ENCODE peak calls at places on chromosomes 16 and 17, in four cellular contexts. W, H, J and K are unnamed samples.

GRCh38 chr17:77287432-77288068 is 146.8 kb downstream of the SEC14L1 start:
- DNase-seq in W (no peak), J (peak), H (no peak), K (no peak)

GRCh38 chr17:29572691-29573557 is 4.4 kb downstream of the TP53I13 start:
- DNase-seq in H (peak), W (peak), J (no peak), K (peak)

GRCh38 chr16:84138824-84139627 is 6.0 kb downstream of the HSDL1 start:
- DNase-seq in J (peak), H (no peak), W (no peak), K (no peak)

GRCh38 chr16:31476305-31477219 is 4.6 kb downstream of the TGFB1I1 start:
- DNase-seq in W (peak), J (peak), H (peak), K (peak)

GRCh38 chr17:68019336-68019674 is 16.2 kb upstream of the KPNA2 start:
- DNase-seq in W (no peak), J (no peak), H (no peak), K (no peak)

GRCh38 chr16:81693047-81693446 is 86.0 kb upstream of the PLCG2 start:
- DNase-seq in J (no peak), W (no peak), H (no peak), K (no peak)

GRCh38 chr17:65750678-65751077 is 189.2 kb upstream of the AXIN2 start:
- DNase-seq in W (no peak), J (no peak), H (no peak), K (no peak)

GRCh38 chr16:21023509-21024202 is 123.1 kb downstream of the LYRM1 start:
- DNase-seq in J (peak), W (no peak), H (no peak), K (no peak)

GRCh38 chr16:745739-746138 is 4.9 kb upstream of the CIAO3 start:
- DNase-seq in W (no peak), H (no peak), J (peak), K (no peak)

GRCh38 chr16:74759564-74759963 is 15.1 kb downstream of the FA2H start:
- DNase-seq in H (no peak), W (no peak), J (no peak), K (no peak)

GRCh38 chr16:74608944-74609343 is 2.0 kb upstream of the GLG1 start:
- DNase-seq in H (peak), W (no peak), J (peak), K (no peak)

GRCh38 chr16:11315499-11315898 is 29.8 kb upstream of the RMI2 start:
- DNase-seq in J (peak), W (peak), H (no peak), K (no peak)

GRCh38 chr17:81035389-81036127 is 607 bp downstream of the BAIAP2 start:
- DNase-seq in W (no peak), J (no peak), H (no peak), K (no peak)

GRCh38 chr17:14138649-14139048 is 69.3 kb downstream of the COX10 start:
- DNase-seq in H (no peak), J (peak), W (no peak), K (no peak)

GRCh38 chr17:67374329-67375053 is 2.6 kb upstream of the PITPNC1 start:
- DNase-seq in J (peak), W (peak), H (peak), K (peak)

GRCh38 chr16:89143911-89144675 is 27.5 kb upstream of the CDH15 start:
- DNase-seq in W (peak), H (no peak), J (no peak), K (no peak)

GRCh38 chr16:1310832-1311200 is 1.4 kb downstream of the UBE2I start:
- DNase-seq in J (no peak), W (no peak), H (no peak), K (no peak)

GRCh38 chr17:20300399-20301037 is 166.8 kb downstream of the LGALS9B start:
- DNase-seq in W (no peak), H (no peak), J (no peak), K (no peak)

GRCh38 chr16:3737181-3737580 is 19.9 kb upstream of the TRAP1 start:
- DNase-seq in W (no peak), J (no peak), H (no peak), K (no peak)

GRCh38 chr16:76532188-76532973 is 255.2 kb downstream of the CNTNAP4 start:
- DNase-seq in W (no peak), J (peak), H (no peak), K (no peak)

GRCh38 chr17:76922084-76922483 is 53.9 kb downstream of the MGAT5B start:
- DNase-seq in W (no peak), H (no peak), J (no peak), K (no peak)

GRCh38 chr17:4177732-4178131 is 34.7 kb downstream of the CYB5D2 start:
- DNase-seq in H (no peak), W (no peak), J (no peak), K (no peak)

GRCh38 chr17:67093348-67093747 is 49.0 kb downstream of the CACNG1 start:
- DNase-seq in W (no peak), J (no peak), H (no peak), K (no peak)

GRCh38 chr16:84234656-84235285 is 5.0 kb downstream of the KCNG4 start:
- DNase-seq in J (no peak), H (no peak), W (no peak), K (no peak)

GRCh38 chr16:27556471-27556870 is 6.5 kb downstream of the KATNIP start:
- DNase-seq in W (no peak), J (no peak), H (no peak), K (no peak)

GRCh38 chr17:52212851-52213250 is 54.3 kb upstream of the CA10 start:
- DNase-seq in H (no peak), J (no peak), W (no peak), K (no peak)

GRCh38 chr17:64635647-64636305 is 26.3 kb downstream of the SMURF2 start:
- DNase-seq in H (no peak), W (no peak), J (no peak), K (no peak)

GRCh38 chr16:86343733-86344585 is 166.4 kb upstream of the FOXF1 start:
- DNase-seq in J (peak), W (peak), H (no peak), K (no peak)

GRCh38 chr16:23296994-23297393 is 5.1 kb upstream of the SCNN1B start:
- DNase-seq in H (no peak), J (peak), W (no peak), K (no peak)

GRCh38 chr16:54657058-54657708 is 273.5 kb upstream of the IRX5 start:
- DNase-seq in H (no peak), J (peak), W (no peak), K (no peak)

GRCh38 chr17:74202879-74203432 is 522 bp upstream of the RPL38 start:
- DNase-seq in J (no peak), H (no peak), W (no peak), K (no peak)

GRCh38 chr16:58511933-58512815 is 3.1 kb upstream of the SETD6 start:
- DNase-seq in J (peak), W (peak), H (peak), K (peak)

GRCh38 chr17:19014628-19015215 is 10.2 kb upstream of the FAM83G start:
- DNase-seq in H (no peak), J (no peak), W (peak), K (no peak)

GRCh38 chr17:358491-359133 is 6.0 kb upstream of the RPH3AL start:
- DNase-seq in W (peak), J (no peak), H (no peak), K (no peak)